ENCODE peak calls at places on chromosomes 4 and X, in five cellular contexts. Q is choroid plexus epithelial cell, S is mesothelial cell of epicardium, Y is fibroblast of lung, J is osteocyte. T is an unnamed sample.
A peak's percentile ranks its signal among the peaks of the same experiment; 100 is the strongest.

GRCh38 chr4:849478-850175 is 23.7 kb upstream of the CPLX1 start:
- DNase-seq in Q (no peak), S (no peak), Y (no peak), J (no peak), T (no peak)

GRCh38 chrX:80817002-80817401 is 7.3 kb upstream of the BRWD3 start:
- DNase-seq in Q (peak; percentile 9), S (no peak), Y (no peak), J (no peak), T (peak; percentile 38)

GRCh38 chr4:137283737-137284136 is 248.6 kb downstream of the PCDH18 start:
- DNase-seq in Q (peak; percentile 75), S (no peak), Y (peak; percentile 66), J (no peak), T (peak; percentile 61)

GRCh38 chr4:138668309-138668708 is 347.3 kb upstream of the NOCT start:
- DNase-seq in Q (no peak), S (no peak), Y (no peak), J (no peak), T (no peak)

GRCh38 chrX:122046815-122047214 is 999.4 kb downstream of the GLUD2 start:
- DNase-seq in Q (peak; percentile 26), S (no peak), Y (no peak), J (no peak), T (peak; percentile 14)

GRCh38 chr4:113347245-113347644 is 297.8 kb downstream of the ANK2 start:
- DNase-seq in Q (no peak), S (no peak), Y (no peak), J (no peak), T (no peak)

GRCh38 chr4:81227968-81228367 is 12.9 kb upstream of the PRKG2 start:
- DNase-seq in Q (no peak), S (no peak), Y (no peak), J (no peak), T (no peak)

GRCh38 chr4:158786155-158786581 is 17.3 kb downstream of the FNIP2 start:
- DNase-seq in Q (peak; percentile 71), S (no peak), Y (peak; percentile 43), J (no peak), T (peak; percentile 27)

GRCh38 chr4:610411-611261 is 14.7 kb upstream of the PDE6B start:
- DNase-seq in Q (peak; percentile 41), S (no peak), Y (peak; percentile 47), J (peak; percentile 82), T (peak; percentile 62)

GRCh38 chrX:71301195-71301924 is at the start of gene ITGB1BP2:
- DNase-seq in Q (peak; percentile 56), S (no peak), Y (peak; percentile 60), J (no peak), T (peak; percentile 61)

GRCh38 chr4:163353054-163353453 is 9.4 kb downstream of the NPY5R start:
- DNase-seq in Q (no peak), S (no peak), Y (no peak), J (no peak), T (no peak)

GRCh38 chr4:182212211-182212761 is 30.9 kb upstream of the TENM3 start:
- DNase-seq in Q (peak; percentile 96), S (no peak), Y (peak; percentile 67), J (no peak), T (no peak)

GRCh38 chr4:185309770-185310169 is 86.0 kb downstream of the LRP2BP start:
- DNase-seq in Q (no peak), S (no peak), Y (no peak), J (no peak), T (no peak)

GRCh38 chr4:183718876-183719275 is 59.8 kb downstream of the TRAPPC11 start:
- DNase-seq in Q (no peak), S (no peak), Y (no peak), J (no peak), T (no peak)

GRCh38 chrX:154097003-154097596 is 417 bp downstream of the MECP2 start:
- DNase-seq in Q (peak; percentile 65), S (peak; percentile 77), Y (peak; percentile 58), J (peak; percentile 89), T (peak; percentile 43)

DNA sequence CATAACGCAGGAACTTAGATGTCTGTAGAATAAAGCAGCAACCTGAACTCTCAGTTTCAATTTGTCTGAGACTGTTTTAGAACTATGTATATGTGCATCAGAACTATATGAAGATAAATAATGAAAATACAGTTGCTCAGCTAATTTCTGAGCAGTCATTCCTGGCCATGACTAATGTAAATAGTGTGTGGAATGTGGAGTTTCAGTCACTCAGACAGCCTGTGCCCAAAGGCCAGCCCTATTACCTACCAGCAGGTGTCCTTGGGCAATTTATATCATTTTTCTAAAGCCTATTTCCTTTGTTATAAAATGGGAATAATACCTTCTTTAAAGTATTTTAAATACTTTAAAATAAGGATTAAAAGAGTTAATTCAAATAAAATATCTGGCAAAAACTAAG is 56.0 kb upstream of the RELL1 start:
- DNase-seq in Q (no peak), S (no peak), Y (no peak), J (no peak), T (no peak)
- TF ChIP-seq CTCF in Q (no peak), S (no peak), Y (no peak), J (no peak), T (no peak)

DNA sequence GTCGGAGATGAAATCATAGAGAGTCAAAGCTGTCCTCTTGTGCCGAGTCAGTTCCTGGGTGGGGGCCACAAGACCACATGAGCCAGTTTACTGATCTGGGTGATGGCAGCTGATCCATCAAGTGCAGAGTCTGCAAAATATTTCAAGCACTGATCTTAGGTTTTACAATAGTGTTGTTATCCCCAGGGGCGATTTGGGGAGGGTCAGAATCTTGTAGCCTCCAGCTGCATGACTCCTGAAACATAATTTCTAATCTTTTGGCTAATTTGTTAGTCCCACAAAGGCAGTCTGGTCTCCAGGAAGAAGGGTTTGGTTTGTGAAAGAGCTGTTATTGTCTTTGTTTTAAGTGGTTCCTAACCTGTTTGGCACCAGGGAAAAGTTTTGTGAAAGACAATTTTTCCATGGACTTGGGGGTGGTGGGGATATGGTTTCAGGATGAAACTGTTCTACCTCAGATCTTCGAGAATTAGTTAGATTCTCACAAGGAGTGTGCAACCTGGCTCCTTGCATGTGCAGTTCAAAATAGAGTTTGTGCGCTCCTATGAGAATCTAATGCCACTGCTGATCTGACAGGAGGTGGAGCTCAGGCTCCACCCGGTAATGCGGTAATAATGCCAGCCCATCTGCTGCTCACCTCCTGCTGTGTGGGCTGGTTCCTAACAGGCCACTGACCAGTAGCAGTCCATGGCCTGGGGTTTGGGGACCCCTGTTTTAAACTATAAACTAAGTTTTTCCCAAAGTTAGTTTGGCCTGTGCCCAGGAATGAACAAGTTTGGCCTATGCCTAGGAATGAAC is 29.2 kb downstream of the METAP1 start:
- DNase-seq in Q (no peak), S (no peak), Y (no peak), J (no peak), T (no peak)
- TF ChIP-seq CTCF in Q (no peak), S (no peak), Y (no peak), J (no peak), T (no peak)

GRCh38 chr4:4368821-4369580 is 17.9 kb upstream of the NSG1 start:
- DNase-seq in Q (peak; percentile 21), S (no peak), Y (no peak), J (no peak), T (no peak)

GRCh38 chr4:4364061-4364460 is 22.8 kb upstream of the NSG1 start:
- DNase-seq in Q (no peak), S (no peak), Y (no peak), J (no peak), T (no peak)

GRCh38 chr4:4362991-4363697 is 23.8 kb upstream of the NSG1 start:
- DNase-seq in Q (no peak), S (no peak), Y (no peak), J (no peak), T (no peak)

GRCh38 chr4:4361883-4362282 is 25.0 kb upstream of the NSG1 start:
- DNase-seq in Q (no peak), S (no peak), Y (no peak), J (no peak), T (no peak)

GRCh38 chr4:4364486-4365208 is 22.3 kb upstream of the NSG1 start:
- DNase-seq in Q (no peak), S (no peak), Y (no peak), J (no peak), T (no peak)
- TF ChIP-seq CTCF in Q (no peak), S (no peak), Y (no peak), J (no peak), T (no peak)

DNA sequence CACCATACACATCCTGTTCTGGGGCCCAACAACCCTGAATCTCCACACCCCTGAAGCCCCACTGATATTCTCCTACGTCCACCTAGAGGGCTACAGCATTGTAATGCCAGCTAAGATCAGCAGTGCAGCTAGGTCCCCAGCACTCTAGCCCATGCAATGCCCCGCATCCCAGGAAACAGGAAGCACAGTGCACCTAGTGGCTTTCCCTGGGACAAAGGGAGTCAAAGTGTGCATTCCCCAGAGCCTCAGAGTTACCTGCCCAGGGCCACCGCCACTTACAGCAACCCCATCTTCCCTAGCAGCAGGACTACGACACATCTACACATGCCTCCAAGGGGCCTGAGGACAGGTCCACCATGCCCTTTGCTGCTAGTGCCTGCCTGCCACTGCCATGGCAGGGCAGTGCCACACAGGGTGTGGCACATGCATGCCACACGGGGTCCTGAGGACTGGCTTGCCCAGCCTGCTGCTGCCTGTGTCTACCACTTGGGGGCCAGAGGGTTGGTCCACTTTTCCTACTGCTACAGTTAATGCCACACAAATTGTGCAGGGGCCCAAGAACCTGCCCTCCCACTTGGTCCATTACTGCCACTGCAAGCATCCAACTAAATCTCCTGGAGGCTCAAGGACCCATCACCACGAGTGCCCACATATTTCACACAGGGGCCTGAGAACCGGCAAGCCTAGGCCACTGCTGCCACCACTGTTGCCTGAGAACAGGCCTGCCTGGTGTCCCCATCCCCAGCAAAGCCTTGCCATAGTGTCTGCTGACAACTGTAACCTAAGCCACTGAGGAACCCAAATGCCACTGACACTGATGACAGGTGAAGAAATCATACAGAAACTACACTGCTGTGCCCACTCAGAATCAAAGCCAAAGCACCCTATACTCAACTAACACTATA is 23.7 kb downstream of the TLR6 start:
- DNase-seq in Q (no peak), S (no peak), Y (no peak), J (no peak), T (no peak)
- TF ChIP-seq CTCF in Q (peak; percentile 25), S (no peak), Y (no peak), J (no peak), T (peak; percentile 22)

DNA sequence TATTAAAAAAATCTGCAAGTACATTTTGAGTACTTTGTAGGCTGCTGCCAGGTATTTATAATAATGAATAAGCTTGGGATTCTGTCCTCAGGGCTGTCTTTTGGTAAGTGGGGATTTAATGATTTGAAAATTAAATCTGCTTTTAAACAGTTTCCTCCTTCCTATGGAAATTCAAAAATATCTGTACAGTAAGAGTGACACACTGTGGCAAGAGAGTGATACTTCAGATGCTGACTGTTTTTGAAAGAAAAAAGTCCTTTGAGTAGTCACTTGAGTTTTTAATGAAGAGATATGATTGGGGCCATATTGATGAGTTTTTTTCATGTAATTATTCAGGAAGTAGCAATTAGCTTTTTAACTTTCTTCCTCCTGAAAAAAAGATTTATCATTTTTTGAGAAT is 49.2 kb downstream of the SMARCAD1 start:
- DNase-seq in Q (peak; percentile 29), S (no peak), Y (peak; percentile 19), J (no peak), T (peak; percentile 8)
- TF ChIP-seq CTCF in Q (peak; percentile 48), S (no peak), Y (no peak), J (peak; percentile 49), T (no peak)

GRCh38 chr4:131054489-131055019 is 1958.6 kb downstream of the C4orf33 start:
- DNase-seq in Q (no peak), S (no peak), Y (no peak), J (no peak), T (no peak)
- TF ChIP-seq CTCF in Q (no peak), S (no peak), Y (no peak), J (no peak), T (no peak)

T was measured in cardiac fibroblast.